ENCODE peak calls at places on chromosomes 6 and 20, in eight cellular contexts. J is GM23338, W is pancreas, F is aorta, D is endothelial cell of umbilical vein, K is HCT116, T is adipocyte, H is H7. A is an unnamed sample. For H3K36me3, the result is how much of the 10 kb centered on the place peaks cover.

GRCh38 chr20:53162251-53162835 is 190.2 kb downstream of the TSHZ2 start:
- DNase-seq in T (peak), F (peak), D (no peak), J (peak), W (peak), H (peak), K (peak), A (no peak)

GRCh38 chr20:20184149-20184548 is 131.8 kb downstream of the CFAP61 start:
- DNase-seq in T (no peak), F (no peak), W (no peak), K (no peak), H (no peak), J (peak), D (no peak), A (no peak)

GRCh38 chr6:150528648-150529285 is 70.9 kb upstream of the PLEKHG1 start:
- DNase-seq in K (no peak), F (no peak), J (peak), T (no peak), W (no peak), D (peak), H (peak), A (no peak)

GRCh38 chr20:1734269-1734858 is 76.8 kb upstream of the SIRPG start:
- DNase-seq in F (no peak), D (peak), K (no peak), W (no peak), J (no peak), T (no peak), H (no peak), A (no peak)

GRCh38 chr6:30570760-30571084 is 520 bp upstream of the ABCF1 start:
- DNase-seq in T (no peak), H (peak), D (no peak), J (no peak), W (no peak), K (no peak), F (no peak), A (no peak)

GRCh38 chr20:4053516-4053919 is 38.2 kb upstream of the RNF24 start:
- DNase-seq in T (no peak), J (no peak), H (no peak), D (no peak), W (no peak), K (no peak), F (no peak), A (no peak)

GRCh38 chr6:135832186-135832585 is 19.3 kb upstream of the PDE7B start:
- DNase-seq in F (no peak), W (no peak), H (no peak), J (no peak), K (no peak), T (no peak), D (no peak), A (no peak)

GRCh38 chr6:98946877-98947410 is 802 bp downstream of the FBXL4 start:
- DNase-seq in F (no peak), H (no peak), D (no peak), J (no peak), W (peak), K (no peak), T (peak), A (peak)

GRCh38 chr6:39770476-39770875 is 21.7 kb upstream of the DAAM2 start:
- DNase-seq in J (no peak), T (no peak), F (no peak), W (no peak), D (no peak), H (no peak), K (no peak), A (no peak)

GRCh38 chr6:148441454-148441911 is 98.8 kb downstream of the SASH1 start:
- DNase-seq in J (no peak), W (no peak), K (peak), T (peak), H (no peak), F (no peak), D (peak), A (no peak)

GRCh38 chr20:53750827-53751393 is 157.3 kb upstream of the ZNF217 start:
- DNase-seq in T (peak), F (no peak), H (no peak), W (no peak), D (peak), J (no peak), K (no peak), A (no peak)

GRCh38 chr6:133958782-133959181 is 5.8 kb downstream of the TBPL1 start:
- DNase-seq in F (no peak), D (no peak), J (no peak), W (no peak), K (no peak), T (no peak), H (no peak), A (no peak)

DNA sequence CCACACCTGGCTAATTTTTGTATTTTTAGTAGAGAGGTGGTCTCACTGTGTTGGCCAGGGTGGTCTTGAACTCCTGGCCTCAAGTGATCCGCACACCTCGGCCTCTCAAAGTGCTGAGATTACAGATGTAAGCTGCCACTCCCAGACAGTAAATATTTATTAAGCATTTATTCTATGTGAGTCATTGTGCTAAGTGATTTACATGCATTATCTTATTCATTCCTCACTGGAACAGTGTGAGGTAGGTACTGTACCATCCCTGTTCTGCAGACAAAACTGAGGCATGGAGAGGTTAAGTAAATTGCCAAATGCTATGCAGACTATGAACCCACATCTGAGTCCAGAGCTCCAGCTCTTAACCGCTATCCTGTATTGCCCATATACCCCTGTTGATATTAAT is 13.8 kb downstream of the RNF8 start:
- DNase-seq in W (no peak), D (no peak), K (no peak), H (no peak), T (no peak), F (no peak), J (no peak), A (no peak)
- H3K36me3 ChIP-seq in W (under half), D (under half), K (under half), H (under half), T (half or more), F (under half), J (under half), A (half or more)

GRCh38 chr6:34834789-34835518 is 43.1 kb downstream of the BLTP3A start:
- DNase-seq in T (peak), J (no peak), K (no peak), D (no peak), F (no peak), W (no peak), H (no peak), A (no peak)
- H3K36me3 ChIP-seq in T (under half), J (under half), K (under half), D (under half), F (under half), W (under half), H (under half), A (under half)

GRCh38 chr6:137880633-137881521 is 13.8 kb downstream of the TNFAIP3 start:
- DNase-seq in K (no peak), T (no peak), D (no peak), H (no peak), F (no peak), J (no peak), W (no peak), A (no peak)
- H3K36me3 ChIP-seq in K (under half), T (half or more), D (under half), H (under half), F (under half), J (under half), W (half or more), A (half or more)

GRCh38 chr20:47243906-47244305 is 112.6 kb downstream of the ZMYND8 start:
- DNase-seq in F (no peak), J (no peak), T (no peak), H (no peak), K (no peak), D (no peak), W (no peak), A (no peak)

GRCh38 chr20:47246061-47246460 is 110.4 kb downstream of the ZMYND8 start:
- DNase-seq in F (no peak), K (no peak), D (no peak), J (no peak), T (no peak), H (no peak), W (no peak), A (no peak)

GRCh38 chr20:47241345-47241781 is 115.1 kb downstream of the ZMYND8 start:
- DNase-seq in J (no peak), D (no peak), K (no peak), H (no peak), F (no peak), W (no peak), T (no peak), A (no peak)

GRCh38 chr20:47244451-47244850 is 112.0 kb downstream of the ZMYND8 start:
- DNase-seq in K (no peak), W (no peak), J (no peak), F (no peak), D (no peak), H (no peak), T (no peak), A (no peak)

DNA sequence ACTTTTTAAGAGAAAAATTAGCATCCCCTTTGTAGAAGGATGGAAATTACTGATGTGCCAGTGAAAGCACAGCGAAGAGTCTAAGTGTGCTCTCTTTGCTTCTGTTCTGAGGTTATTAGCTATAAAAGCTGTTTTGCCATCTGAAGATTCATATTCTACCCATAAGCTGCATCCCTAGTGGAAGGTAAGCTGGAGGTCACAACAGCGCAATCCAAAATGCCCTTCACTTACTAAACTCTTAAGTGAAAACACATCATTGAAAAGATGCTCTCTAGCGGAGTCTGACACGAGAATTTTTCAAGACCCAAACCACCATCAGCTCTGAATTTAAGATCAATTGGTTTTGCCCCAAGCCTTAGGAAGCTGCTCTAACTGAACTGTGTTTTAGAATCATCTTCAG is 113.5 kb downstream of the ZMYND8 start:
- DNase-seq in J (no peak), T (no peak), H (no peak), W (no peak), F (no peak), D (no peak), K (no peak), A (no peak)
- H3K36me3 ChIP-seq in J (under half), T (half or more), H (under half), W (under half), F (under half), D (under half), K (under half), A (half or more)

DNA sequence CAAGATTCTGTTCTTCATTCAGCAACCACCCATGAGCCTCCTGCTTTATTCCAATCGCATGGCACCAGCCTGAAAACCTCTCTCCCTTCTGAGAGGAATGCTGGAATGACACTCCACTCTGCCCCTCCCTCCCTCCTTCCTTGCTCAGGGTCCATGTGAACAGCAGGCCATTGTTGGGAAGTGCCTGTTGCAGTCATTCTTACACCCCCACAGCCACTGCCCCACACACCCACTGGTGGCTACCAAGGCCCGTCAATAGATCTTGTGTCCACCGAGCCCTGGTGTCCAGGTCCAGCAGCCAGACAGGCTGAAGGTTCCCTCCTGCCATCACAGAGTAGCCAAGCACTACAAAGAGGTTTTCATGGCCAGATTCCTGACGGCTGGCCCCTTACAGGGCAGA is 6.5 kb downstream of the PDRG1 start:
- DNase-seq in H (no peak), D (no peak), J (no peak), T (no peak), W (no peak), K (no peak), F (no peak), A (no peak)
- H3K36me3 ChIP-seq in H (under half), D (under half), J (under half), T (under half), W (under half), K (under half), F (under half), A (half or more)

DNA sequence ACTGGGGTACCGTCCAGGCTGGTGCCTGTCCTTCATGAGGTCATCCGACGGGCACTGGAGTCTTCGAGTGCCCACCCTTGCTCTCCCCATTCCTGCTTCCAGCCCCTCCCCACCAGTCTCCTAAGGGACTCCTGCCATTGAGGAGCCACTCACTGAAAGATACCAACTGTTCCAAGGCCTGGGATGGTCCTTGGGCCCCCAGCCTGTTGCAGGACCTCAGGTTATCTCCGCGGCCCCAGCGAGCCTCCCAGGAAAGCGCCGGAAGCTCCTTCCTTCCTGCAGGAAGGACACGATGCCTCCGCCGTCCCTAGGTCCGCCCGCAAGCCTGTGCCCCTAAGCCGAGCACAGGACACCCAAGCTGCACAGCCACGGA is 1.2 kb downstream of the NKAIN4 start:
- DNase-seq in K (no peak), H (no peak), T (no peak), W (no peak), D (no peak), J (no peak), F (no peak), A (no peak)
- H3K36me3 ChIP-seq in K (under half), H (under half), T (under half), W (under half), D (under half), J (under half), F (under half), A (under half)

GRCh38 chr20:34495307-34495706 is 20.9 kb upstream of the DYNLRB1 start:
- DNase-seq in K (no peak), H (no peak), T (no peak), J (no peak), F (no peak), W (no peak), D (no peak), A (no peak)
- H3K36me3 ChIP-seq in K (under half), H (under half), T (half or more), J (under half), F (under half), W (under half), D (under half), A (under half)

GRCh38 chr6:139641412-139641811 is 267.0 kb upstream of the CITED2 start:
- DNase-seq in D (no peak), W (no peak), T (no peak), F (no peak), J (no peak), H (no peak), K (no peak), A (no peak)
- H3K36me3 ChIP-seq in D (under half), W (under half), T (under half), F (under half), J (under half), H (under half), K (under half), A (under half)